ENCODE peak calls at places on chromosome 10, in nine cellular contexts. One of them, this sample, is unnamed.

GRCh38 chr10:100803481-100803880 is 58.1 kb downstream of the PAX2 start:
- DNase-seq in prostate gland: no peak
- DNase-seq in A549: no peak
- DNase-seq in IMR-90: no peak
- DNase-seq in body of pancreas: no peak
- DNase-seq in HepG2: no peak
- DNase-seq in upper lobe of left lung: no peak
- DNase-seq in stomach: no peak
- DNase-seq in NB4: no peak
- DNase-seq in this sample: no peak

GRCh38 chr10:78516741-78517140 is 483.1 kb downstream of the RPS24 start:
- DNase-seq in A549: no peak
- DNase-seq in prostate gland: no peak
- DNase-seq in stomach: no peak
- DNase-seq in HepG2: no peak
- DNase-seq in body of pancreas: no peak
- DNase-seq in NB4: no peak
- DNase-seq in IMR-90: no peak
- DNase-seq in upper lobe of left lung: no peak
- DNase-seq in this sample: no peak

GRCh38 chr10:43258032-43258921 is 8.6 kb downstream of the RASGEF1A start:
- DNase-seq in A549: no peak
- DNase-seq in prostate gland: no peak
- DNase-seq in HepG2: no peak
- DNase-seq in stomach: peak
- DNase-seq in body of pancreas: peak
- DNase-seq in NB4: no peak
- DNase-seq in upper lobe of left lung: no peak
- DNase-seq in IMR-90: no peak
- DNase-seq in this sample: no peak

GRCh38 chr10:23780331-23780730 is 341.5 kb downstream of the OTUD1 start:
- DNase-seq in NB4: peak
- DNase-seq in body of pancreas: no peak
- DNase-seq in stomach: no peak
- DNase-seq in IMR-90: no peak
- DNase-seq in upper lobe of left lung: no peak
- DNase-seq in A549: no peak
- DNase-seq in prostate gland: no peak
- DNase-seq in HepG2: no peak
- DNase-seq in this sample: no peak

GRCh38 chr10:74824184-74825032 is 2.0 kb upstream of the KAT6B start:
- DNase-seq in prostate gland: peak
- DNase-seq in upper lobe of left lung: no peak
- DNase-seq in HepG2: peak
- DNase-seq in IMR-90: no peak
- DNase-seq in NB4: no peak
- DNase-seq in body of pancreas: peak
- DNase-seq in stomach: no peak
- DNase-seq in A549: no peak
- DNase-seq in this sample: peak

GRCh38 chr10:29472268-29473086 is 162.3 kb downstream of the SVIL start:
- DNase-seq in IMR-90: no peak
- DNase-seq in stomach: no peak
- DNase-seq in prostate gland: no peak
- DNase-seq in NB4: no peak
- DNase-seq in body of pancreas: no peak
- DNase-seq in upper lobe of left lung: no peak
- DNase-seq in HepG2: no peak
- DNase-seq in A549: no peak
- DNase-seq in this sample: no peak

GRCh38 chr10:78550090-78550489 is 516.4 kb downstream of the RPS24 start:
- DNase-seq in prostate gland: no peak
- DNase-seq in HepG2: no peak
- DNase-seq in A549: no peak
- DNase-seq in IMR-90: no peak
- DNase-seq in body of pancreas: no peak
- DNase-seq in upper lobe of left lung: no peak
- DNase-seq in NB4: no peak
- DNase-seq in stomach: no peak
- DNase-seq in this sample: no peak

GRCh38 chr10:12768156-12768731 is 233.3 kb downstream of the CCDC3 start:
- DNase-seq in IMR-90: peak
- DNase-seq in stomach: no peak
- DNase-seq in A549: no peak
- DNase-seq in HepG2: no peak
- DNase-seq in body of pancreas: no peak
- DNase-seq in prostate gland: no peak
- DNase-seq in upper lobe of left lung: no peak
- DNase-seq in NB4: no peak
- DNase-seq in this sample: no peak

GRCh38 chr10:12353399-12354027 is 4.2 kb downstream of the CAMK1D start:
- DNase-seq in upper lobe of left lung: no peak
- DNase-seq in HepG2: no peak
- DNase-seq in prostate gland: no peak
- DNase-seq in body of pancreas: no peak
- DNase-seq in A549: no peak
- DNase-seq in IMR-90: no peak
- DNase-seq in stomach: no peak
- DNase-seq in NB4: no peak
- DNase-seq in this sample: no peak

DNA sequence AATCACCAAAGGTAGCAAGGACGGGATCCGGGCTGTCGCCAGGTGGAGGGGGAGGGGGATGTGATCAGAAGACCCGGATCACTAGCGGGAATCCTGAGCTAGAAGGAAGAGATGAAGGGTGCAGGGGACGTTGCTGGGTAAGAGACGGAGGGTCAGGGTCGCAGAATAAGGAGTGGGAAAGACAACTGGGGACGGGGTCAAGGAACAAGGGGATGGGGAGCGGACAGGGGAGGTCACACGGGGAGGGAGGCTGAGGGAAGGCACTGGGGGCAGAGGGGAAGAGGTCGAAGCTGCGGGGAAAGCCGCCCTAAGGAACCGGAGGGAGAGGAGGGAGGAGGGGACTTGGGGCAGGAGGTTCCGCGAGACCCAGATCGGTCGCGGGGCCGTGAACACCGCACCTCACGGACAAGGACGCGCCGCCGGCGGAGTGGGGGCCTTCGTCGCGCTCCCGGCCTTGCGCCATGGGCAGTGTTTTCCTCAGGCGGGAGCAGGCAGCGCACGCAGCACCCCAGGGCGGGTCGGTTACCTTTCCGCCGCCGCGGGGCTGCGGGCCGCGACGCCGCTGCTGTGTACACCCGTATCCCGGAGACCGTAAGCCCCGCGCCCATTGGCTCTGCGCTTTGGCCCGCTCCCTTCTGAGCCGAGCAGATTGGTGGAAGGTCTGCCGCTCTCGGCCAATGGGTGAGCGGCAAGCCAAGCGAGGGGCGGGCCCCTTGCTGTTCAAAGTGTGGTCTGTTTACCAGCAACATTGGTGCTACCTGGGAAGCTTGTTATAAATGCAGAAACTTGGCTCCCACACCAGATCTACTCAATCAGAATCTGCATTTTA is at the start of gene CFAP43:
- DNase-seq in A549: peak
- DNase-seq in prostate gland: peak
- DNase-seq in stomach: peak
- DNase-seq in IMR-90: peak
- DNase-seq in upper lobe of left lung: peak
- DNase-seq in NB4: peak
- DNase-seq in body of pancreas: peak
- DNase-seq in HepG2: peak
- DNase-seq in this sample: peak
- TF ChIP-seq POLR2A in A549: peak
- TF ChIP-seq POLR2A in prostate gland: peak
- TF ChIP-seq POLR2A in stomach: no peak
- TF ChIP-seq POLR2A in IMR-90: no peak
- TF ChIP-seq POLR2A in upper lobe of left lung: peak
- TF ChIP-seq POLR2A in NB4: no peak
- TF ChIP-seq POLR2A in body of pancreas: peak
- TF ChIP-seq POLR2A in HepG2: peak
- TF ChIP-seq POLR2A in this sample: peak

DNA sequence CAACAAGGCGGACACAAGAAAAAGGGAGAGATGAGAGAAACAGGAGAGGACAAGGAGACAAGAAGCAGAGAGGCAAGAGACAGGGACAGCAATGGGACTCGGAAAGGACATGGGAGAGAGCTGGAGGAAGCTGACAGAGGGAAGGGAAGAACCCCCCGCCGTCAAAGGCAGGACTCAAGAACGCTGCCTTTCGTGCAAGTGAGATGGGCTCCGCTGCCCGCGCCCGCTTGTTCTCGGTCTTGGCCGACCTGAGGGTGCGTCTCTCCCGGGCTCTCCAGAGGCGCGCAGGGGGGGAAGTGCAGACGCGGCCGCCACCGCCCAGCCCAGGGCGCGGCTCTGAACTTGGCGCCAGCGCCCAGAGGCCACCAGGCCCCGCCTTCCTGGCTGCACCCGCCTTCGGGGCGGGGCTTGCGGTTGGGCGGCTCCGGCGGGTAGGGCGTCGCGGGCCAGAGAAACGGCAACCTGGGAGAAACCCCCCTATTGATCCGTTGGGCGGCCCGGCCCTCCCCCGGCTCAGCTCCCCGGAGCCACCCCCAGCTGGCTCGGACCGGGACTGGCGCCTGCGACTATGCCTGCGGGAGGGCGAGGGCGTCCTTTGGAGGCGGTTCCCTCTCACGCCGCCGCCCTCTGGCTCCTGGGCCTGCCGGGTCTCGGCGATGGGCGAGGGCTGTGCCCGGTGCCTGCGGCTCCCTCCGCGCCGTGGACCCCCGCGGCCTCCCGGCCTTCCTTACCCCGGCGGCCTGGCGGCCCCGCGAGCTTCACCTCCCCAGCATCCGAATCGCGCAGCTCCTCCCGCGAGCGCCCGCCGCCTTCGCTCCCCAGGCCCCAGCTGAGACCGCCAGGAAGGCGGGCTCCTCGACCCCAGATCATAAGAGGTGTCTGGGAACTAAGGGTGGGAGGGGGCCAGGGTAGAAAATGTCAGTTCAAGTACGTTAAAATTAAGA is 2.2 kb upstream of the ANTXRL start:
- DNase-seq in body of pancreas: peak
- DNase-seq in upper lobe of left lung: peak
- DNase-seq in IMR-90: peak
- DNase-seq in prostate gland: peak
- DNase-seq in stomach: peak
- DNase-seq in NB4: peak
- DNase-seq in HepG2: peak
- DNase-seq in A549: peak
- DNase-seq in this sample: peak
- TF ChIP-seq POLR2A in body of pancreas: peak
- TF ChIP-seq POLR2A in upper lobe of left lung: peak
- TF ChIP-seq POLR2A in IMR-90: no peak
- TF ChIP-seq POLR2A in prostate gland: peak
- TF ChIP-seq POLR2A in stomach: no peak
- TF ChIP-seq POLR2A in NB4: no peak
- TF ChIP-seq POLR2A in HepG2: no peak
- TF ChIP-seq POLR2A in A549: peak
- TF ChIP-seq POLR2A in this sample: peak

DNA sequence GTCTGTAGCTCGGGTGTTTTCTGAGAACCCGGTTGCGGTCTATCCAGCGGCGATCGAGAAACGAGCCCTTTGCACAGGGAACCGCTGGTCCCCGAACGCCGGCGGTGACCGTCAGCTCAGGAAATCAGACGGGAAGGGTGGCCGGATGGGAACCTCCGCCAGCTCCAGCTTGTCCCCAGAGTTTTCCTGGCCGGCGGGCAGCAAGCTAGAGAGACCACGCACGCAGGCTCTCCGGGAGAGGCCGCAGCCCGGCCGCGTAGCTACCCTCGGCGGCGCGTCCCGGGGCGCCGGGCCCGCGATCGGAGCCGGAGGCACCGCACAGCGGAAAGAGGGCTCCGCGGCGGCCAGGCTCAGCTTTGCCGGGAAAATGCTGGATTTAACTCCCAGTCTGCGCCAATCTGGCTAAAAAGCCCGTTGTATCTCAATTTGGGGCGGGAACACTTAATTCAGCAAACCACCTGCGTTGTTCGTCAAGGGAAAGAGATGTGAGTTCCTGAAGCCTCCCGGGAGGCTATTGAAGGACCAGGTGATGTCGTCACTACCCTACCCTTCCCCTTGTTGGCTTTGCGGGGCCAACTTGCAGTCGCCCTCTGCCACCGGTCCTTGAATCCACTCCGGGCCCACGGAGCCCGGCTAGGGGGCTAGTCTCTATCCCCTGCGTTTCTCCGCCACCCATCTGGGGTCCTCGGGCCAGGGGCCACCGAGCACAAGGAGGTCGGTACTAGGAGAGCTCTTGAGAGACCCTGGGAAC is 859 bp upstream of the CH25H start:
- DNase-seq in A549: peak
- DNase-seq in body of pancreas: peak
- DNase-seq in IMR-90: no peak
- DNase-seq in prostate gland: peak
- DNase-seq in HepG2: no peak
- DNase-seq in NB4: peak
- DNase-seq in upper lobe of left lung: peak
- DNase-seq in stomach: no peak
- DNase-seq in this sample: no peak
- TF ChIP-seq POLR2A in A549: no peak
- TF ChIP-seq POLR2A in body of pancreas: no peak
- TF ChIP-seq POLR2A in IMR-90: no peak
- TF ChIP-seq POLR2A in prostate gland: no peak
- TF ChIP-seq POLR2A in HepG2: no peak
- TF ChIP-seq POLR2A in NB4: no peak
- TF ChIP-seq POLR2A in upper lobe of left lung: no peak
- TF ChIP-seq POLR2A in stomach: no peak
- TF ChIP-seq POLR2A in this sample: no peak

GRCh38 chr10:19046709-19047108 is 1.9 kb upstream of the MALRD1 start:
- DNase-seq in prostate gland: no peak
- DNase-seq in A549: no peak
- DNase-seq in stomach: no peak
- DNase-seq in IMR-90: no peak
- DNase-seq in upper lobe of left lung: no peak
- DNase-seq in body of pancreas: no peak
- DNase-seq in NB4: no peak
- DNase-seq in HepG2: no peak
- DNase-seq in this sample: no peak
- TF ChIP-seq POLR2A in prostate gland: no peak
- TF ChIP-seq POLR2A in A549: no peak
- TF ChIP-seq POLR2A in stomach: no peak
- TF ChIP-seq POLR2A in IMR-90: no peak
- TF ChIP-seq POLR2A in upper lobe of left lung: no peak
- TF ChIP-seq POLR2A in body of pancreas: no peak
- TF ChIP-seq POLR2A in NB4: no peak
- TF ChIP-seq POLR2A in HepG2: no peak
- TF ChIP-seq POLR2A in this sample: no peak

GRCh38 chr10:112385143-112385695 is 11.3 kb downstream of the ACSL5 start:
- DNase-seq in A549: no peak
- DNase-seq in prostate gland: no peak
- DNase-seq in NB4: no peak
- DNase-seq in HepG2: no peak
- DNase-seq in IMR-90: no peak
- DNase-seq in upper lobe of left lung: no peak
- DNase-seq in body of pancreas: no peak
- DNase-seq in stomach: no peak
- DNase-seq in this sample: peak
- TF ChIP-seq POLR2A in A549: no peak
- TF ChIP-seq POLR2A in prostate gland: no peak
- TF ChIP-seq POLR2A in NB4: no peak
- TF ChIP-seq POLR2A in HepG2: no peak
- TF ChIP-seq POLR2A in IMR-90: no peak
- TF ChIP-seq POLR2A in upper lobe of left lung: no peak
- TF ChIP-seq POLR2A in body of pancreas: no peak
- TF ChIP-seq POLR2A in stomach: no peak
- TF ChIP-seq POLR2A in this sample: no peak

This sample was measured in erythroblast.